ENCODE peak calls at places on chromosomes 12 and 14, in eight cellular contexts. R is stimulated activated CD8-positive, alpha-beta memory T cell treated with anti-CD3 and anti-CD28 coated beads, Interleukin-4, amount 100 ng/mL, for 24 hours; E is activated T-helper 1 cell treated with anti-CD3 and anti-CD28 coated beads, Interleukin-2, amount 50 U/mL, for 16 hours; P is NCI-H524 treated with DMSO at 0.1 percent for 48 hours; G is mesothelial cell of epicardium; F is iPS DF 6.9; T is COR-L47; V is AG04450. N is an unnamed sample.

GRCh38 chr14:104898870-104899510 is 25.7 kb upstream of the PLD4 start:
- DNase-seq in E (no peak), G (no peak), V (no peak), T (no peak), R (no peak), F (no peak), P (no peak), N (no peak)

GRCh38 chr14:60925286-60925685 is 55.6 kb downstream of the TRMT5 start:
- DNase-seq in G (no peak), F (no peak), R (no peak), P (no peak), V (no peak), E (no peak), T (no peak), N (no peak)

GRCh38 chr12:91836264-91836663 is 309.4 kb downstream of the BTG1 start:
- DNase-seq in T (no peak), E (no peak), F (no peak), V (no peak), R (no peak), G (no peak), P (no peak), N (no peak)

GRCh38 chr14:30005114-30005698 is 77.6 kb upstream of the PRKD1 start:
- DNase-seq in V (peak), G (no peak), R (no peak), E (no peak), P (peak), F (peak), T (peak), N (no peak)

GRCh38 chr14:41609704-41610183 is 3.1 kb downstream of the LRFN5 start:
- DNase-seq in F (no peak), R (no peak), P (peak), V (no peak), T (peak), G (peak), E (no peak), N (no peak)

GRCh38 chr14:99229654-99230215 is 42.3 kb downstream of the BCL11B start:
- DNase-seq in V (no peak), T (no peak), E (no peak), F (no peak), G (no peak), P (no peak), R (no peak), N (peak)

GRCh38 chr14:77053046-77053841 is 24.7 kb upstream of the IRF2BPL start:
- DNase-seq in E (peak), T (peak), V (no peak), F (peak), G (peak), R (peak), P (peak), N (peak)

GRCh38 chr14:77886010-77886409 is 86.1 kb downstream of the ADCK1 start:
- DNase-seq in R (no peak), G (no peak), T (no peak), E (no peak), P (no peak), V (no peak), F (no peak), N (no peak)

GRCh38 chr12:71162832-71163711 is 5.3 kb upstream of the TSPAN8 start:
- DNase-seq in G (no peak), R (no peak), P (no peak), E (no peak), V (no peak), F (no peak), T (no peak), N (no peak)

GRCh38 chr12:1629338-1630080 is 478 bp downstream of the WNT5B start:
- DNase-seq in G (no peak), R (no peak), E (no peak), V (no peak), F (no peak), P (no peak), T (no peak), N (no peak)

GRCh38 chr14:23539209-23539866 is 12.2 kb downstream of the ZFHX2 start:
- DNase-seq in T (peak), E (no peak), V (no peak), R (no peak), G (no peak), F (no peak), P (no peak), N (no peak)

GRCh38 chr12:127083028-127083949 is 1183.7 kb upstream of the TMEM132C start:
- DNase-seq in T (peak), P (peak), V (peak), F (no peak), G (no peak), R (no peak), E (no peak), N (no peak)

GRCh38 chr12:122202017-122202416 is 1.5 kb upstream of the B3GNT4 start:
- DNase-seq in P (peak), T (no peak), V (no peak), R (no peak), E (no peak), G (no peak), F (no peak), N (no peak)